ENCODE peak calls at places on chromosomes 1 and 21, in six cellular contexts. J is HepG2, G is suprapubic skin, D is adrenal gland, L is H54, U is K562. A is an unnamed sample.

GRCh38 chr1:243605604-243606003 is 244.4 kb downstream of the AKT3 start:
- DNase-seq in J (no peak), G (no peak), D (no peak), L (no peak), U (no peak), A (no peak)

GRCh38 chr1:58764294-58764978 is 19.4 kb downstream of the JUN start:
- DNase-seq in J (no peak), G (no peak), D (no peak), L (no peak), U (no peak), A (no peak)

GRCh38 chr1:182677393-182678098 is 6.8 kb downstream of the RGS8 start:
- DNase-seq in J (no peak), G (no peak), D (no peak), L (no peak), U (no peak), A (no peak)

GRCh38 chr1:200880212-200880611 is 7.4 kb downstream of the GPR25 start:
- DNase-seq in J (no peak), G (no peak), D (no peak), L (no peak), U (no peak), A (no peak)

GRCh38 chr1:19123837-19124236 is 86.2 kb downstream of the UBR4 start:
- DNase-seq in J (no peak), G (no peak), D (no peak), L (no peak), U (no peak), A (no peak)

GRCh38 chr1:87916965-87917364 is 588.3 kb downstream of the LMO4 start:
- DNase-seq in J (peak), G (no peak), D (no peak), L (no peak), U (no peak), A (no peak)

GRCh38 chr1:59484090-59484489 is 187.2 kb downstream of the FGGY start:
- DNase-seq in J (no peak), G (no peak), D (peak), L (peak), U (no peak), A (no peak)

GRCh38 chr1:51423098-51423821 is 92.9 kb upstream of the TTC39A start:
- DNase-seq in J (no peak), G (no peak), D (peak), L (no peak), U (no peak), A (no peak)

GRCh38 chr1:96880626-96881025 is 159.0 kb downstream of the PTBP2 start:
- DNase-seq in J (no peak), G (no peak), D (no peak), L (no peak), U (no peak), A (no peak)

GRCh38 chr1:185720633-185721272 is 13.4 kb upstream of the HMCN1 start:
- DNase-seq in J (peak), G (no peak), D (no peak), L (no peak), U (no peak), A (peak)

GRCh38 chr1:69711159-69711930 is 143.6 kb downstream of the LRRC7 start:
- DNase-seq in J (no peak), G (no peak), D (no peak), L (no peak), U (no peak), A (no peak)

GRCh38 chr21:46428987-46429710 is 29.5 kb upstream of the DIP2A start:
- DNase-seq in J (no peak), G (no peak), D (no peak), L (no peak), U (no peak), A (no peak)

GRCh38 chr1:113255728-113256347 is 134.5 kb upstream of the MAGI3 start:
- DNase-seq in J (no peak), G (no peak), D (no peak), L (no peak), U (no peak), A (no peak)

GRCh38 chr1:212607206-212607923 is 1.2 kb upstream of the ATF3 start:
- DNase-seq in J (no peak), G (peak), D (peak), L (no peak), U (no peak), A (peak)

GRCh38 chr1:3547055-3548005 is 64.0 kb downstream of the MEGF6 start:
- DNase-seq in J (no peak), G (no peak), D (no peak), L (no peak), U (no peak), A (no peak)

GRCh38 chr1:2411801-2412394 is 466 bp downstream of the PEX10 start:
- DNase-seq in J (no peak), G (peak), D (no peak), L (peak), U (peak), A (no peak)

GRCh38 chr21:34122047-34122446 is 48.7 kb downstream of the MRPS6 start:
- DNase-seq in J (no peak), G (no peak), D (peak), L (no peak), U (no peak), A (no peak)

GRCh38 chr1:116066868-116067563 is 44.2 kb upstream of the MAB21L3 start:
- DNase-seq in J (no peak), G (no peak), D (no peak), L (no peak), U (no peak), A (no peak)

GRCh38 chr1:108830119-108831008 is 26.5 kb downstream of the AKNAD1 start:
- DNase-seq in J (peak), G (peak), D (peak), L (peak), U (peak), A (no peak)

GRCh38 chr1:150410582-150411101 is 46.7 kb downstream of the RPRD2 start:
- DNase-seq in J (peak), G (no peak), D (peak), L (no peak), U (no peak), A (no peak)

GRCh38 chr21:43302769-43303168 is 124.2 kb downstream of the SIK1 start:
- DNase-seq in J (no peak), G (no peak), D (no peak), L (no peak), U (no peak), A (no peak)

GRCh38 chr21:35226960-35227741 is 178.0 kb upstream of the RUNX1 start:
- DNase-seq in J (no peak), G (no peak), D (no peak), L (no peak), U (no peak), A (no peak)

GRCh38 chr1:47745725-47746609 is 251.2 kb downstream of the TRABD2B start:
- DNase-seq in J (no peak), G (no peak), D (no peak), L (no peak), U (no peak), A (no peak)

GRCh38 chr1:74673351-74674111 is at the start of gene ERICH3:
- DNase-seq in J (no peak), G (no peak), D (no peak), L (no peak), U (no peak), A (no peak)

GRCh38 chr1:22728751-22729399 is 18.2 kb downstream of the EPHB2 start:
- DNase-seq in J (no peak), G (no peak), D (no peak), L (no peak), U (no peak), A (no peak)

GRCh38 chr1:15603050-15603965 is 13.9 kb upstream of the DDI2 start:
- DNase-seq in J (peak), G (peak), D (peak), L (peak), U (peak), A (peak)

GRCh38 chr1:113002297-113002696 is 46.3 kb upstream of the SLC16A1 start:
- DNase-seq in J (no peak), G (no peak), D (no peak), L (no peak), U (no peak), A (no peak)

GRCh38 chr1:229110986-229111385 is 159.9 kb upstream of the RAB4A start:
- DNase-seq in J (no peak), G (no peak), D (no peak), L (no peak), U (no peak), A (no peak)

GRCh38 chr1:198858026-198858425 is 219.2 kb downstream of the PTPRC start:
- DNase-seq in J (no peak), G (no peak), D (no peak), L (no peak), U (no peak), A (no peak)

GRCh38 chr1:84272401-84272800 is 29.1 kb upstream of the SAMD13 start:
- DNase-seq in J (no peak), G (no peak), D (no peak), L (no peak), U (no peak), A (no peak)

GRCh38 chr1:46190539-46190938 is 7.7 kb downstream of the POMGNT1 start:
- DNase-seq in J (no peak), G (no peak), D (no peak), L (no peak), U (no peak), A (no peak)

GRCh38 chr1:6794164-6794563 is 8.9 kb downstream of the CAMTA1 start:
- DNase-seq in J (peak), G (no peak), D (no peak), L (no peak), U (no peak), A (peak)

GRCh38 chr1:168083456-168084325 is 53.0 kb downstream of the GPR161 start:
- DNase-seq in J (no peak), G (no peak), D (no peak), L (no peak), U (no peak), A (no peak)

GRCh38 chr1:91708691-91709090 is 177.3 kb downstream of the TGFBR3 start:
- DNase-seq in J (no peak), G (no peak), D (no peak), L (no peak), U (no peak), A (no peak)

GRCh38 chr1:91706140-91706957 is 179.6 kb downstream of the TGFBR3 start:
- DNase-seq in J (no peak), G (no peak), D (no peak), L (no peak), U (peak), A (no peak)

GRCh38 chr1:91707890-91708218 is 178.1 kb downstream of the TGFBR3 start:
- DNase-seq in J (no peak), G (no peak), D (no peak), L (no peak), U (no peak), A (no peak)

GRCh38 chr1:91704746-91705145 is 181.2 kb downstream of the TGFBR3 start:
- DNase-seq in J (no peak), G (no peak), D (peak), L (no peak), U (no peak), A (no peak)

DNA sequence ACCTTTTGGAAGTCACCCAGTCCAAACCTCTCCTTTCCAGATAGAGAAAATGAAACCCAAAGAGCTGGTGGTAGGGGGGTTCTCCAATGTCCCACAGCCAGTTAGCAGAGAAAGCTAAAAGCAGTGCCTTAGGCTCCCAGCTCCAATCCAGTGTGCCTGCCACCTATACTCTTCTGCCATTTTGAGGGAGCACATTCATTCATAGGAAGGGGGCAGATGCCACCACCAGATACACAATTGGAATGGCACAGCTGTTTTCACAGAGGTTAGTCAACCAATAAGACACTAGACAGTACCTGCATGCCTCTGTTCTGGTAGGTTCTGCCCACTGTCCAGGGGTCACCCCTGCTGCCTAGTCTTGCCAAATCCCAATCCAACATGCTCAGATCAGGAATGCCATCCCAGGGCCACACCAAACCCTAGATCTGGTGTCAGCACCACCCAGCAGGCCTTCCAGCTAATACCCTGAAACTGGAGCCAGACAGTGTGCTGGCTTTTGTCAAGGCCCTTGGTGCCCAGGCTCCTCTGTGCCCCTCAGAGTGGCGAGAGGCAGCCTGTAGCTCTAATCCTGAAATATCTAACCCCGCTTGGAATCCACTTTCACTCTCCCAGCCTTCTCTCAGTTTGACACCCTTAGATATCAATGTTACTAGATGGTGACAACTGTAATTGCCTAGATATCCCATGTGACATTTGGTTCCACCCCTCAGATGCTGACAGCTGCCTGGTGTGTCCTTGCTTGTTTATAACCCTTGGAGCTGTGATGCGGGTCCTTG is 178.6 kb downstream of the TGFBR3 start:
- DNase-seq in J (no peak), G (no peak), D (no peak), L (no peak), U (no peak), A (no peak)
- TF ChIP-seq POLR2A in J (no peak), G (no peak), D (no peak), L (no peak), U (no peak), A (no peak)

DNA sequence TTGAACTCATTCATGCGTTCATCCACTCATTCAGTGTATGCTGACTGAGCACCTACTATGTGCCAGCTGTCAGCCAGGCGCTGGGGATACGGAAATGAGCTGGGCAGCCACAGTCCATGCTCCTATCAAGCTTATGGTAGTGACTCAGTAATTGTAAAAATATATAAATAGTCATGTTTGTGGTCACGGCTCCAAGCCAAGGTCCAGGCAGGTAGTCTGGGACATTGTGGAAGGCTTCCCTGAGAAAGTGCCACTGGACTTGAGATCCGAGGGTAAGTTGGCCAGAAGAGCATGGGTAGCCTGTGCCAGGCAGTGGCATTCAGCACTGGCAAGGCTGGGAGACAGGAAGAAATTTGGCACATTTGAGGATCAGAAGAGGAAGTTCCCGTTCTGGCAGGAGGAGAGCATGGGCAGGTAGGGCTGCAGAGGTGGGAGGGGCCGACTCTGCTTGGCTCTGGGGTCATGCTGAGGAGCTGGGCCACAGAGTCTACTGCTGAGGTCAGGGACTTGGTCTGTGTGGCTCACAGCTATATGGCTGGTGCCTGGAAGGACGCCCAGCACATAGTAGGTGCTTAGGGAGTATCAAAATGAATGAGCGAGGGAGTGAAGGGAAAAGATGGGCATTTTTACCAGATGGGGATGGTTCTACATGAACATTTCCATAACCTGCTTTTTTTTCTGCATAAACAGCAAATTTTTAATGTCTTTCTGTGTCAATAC is 6.9 kb downstream of the PTPRF start:
- DNase-seq in J (no peak), G (no peak), D (no peak), L (peak), U (no peak), A (no peak)
- TF ChIP-seq POLR2A in J (no peak), G (no peak), D (no peak), L (no peak), U (no peak), A (no peak)

GRCh38 chr21:44618909-44619308 is 7.0 kb downstream of the KRTAP10-8 start:
- DNase-seq in J (no peak), G (no peak), D (no peak), L (no peak), U (no peak), A (no peak)
- TF ChIP-seq POLR2A in J (no peak), G (no peak), D (no peak), L (no peak), U (no peak), A (no peak)

DNA sequence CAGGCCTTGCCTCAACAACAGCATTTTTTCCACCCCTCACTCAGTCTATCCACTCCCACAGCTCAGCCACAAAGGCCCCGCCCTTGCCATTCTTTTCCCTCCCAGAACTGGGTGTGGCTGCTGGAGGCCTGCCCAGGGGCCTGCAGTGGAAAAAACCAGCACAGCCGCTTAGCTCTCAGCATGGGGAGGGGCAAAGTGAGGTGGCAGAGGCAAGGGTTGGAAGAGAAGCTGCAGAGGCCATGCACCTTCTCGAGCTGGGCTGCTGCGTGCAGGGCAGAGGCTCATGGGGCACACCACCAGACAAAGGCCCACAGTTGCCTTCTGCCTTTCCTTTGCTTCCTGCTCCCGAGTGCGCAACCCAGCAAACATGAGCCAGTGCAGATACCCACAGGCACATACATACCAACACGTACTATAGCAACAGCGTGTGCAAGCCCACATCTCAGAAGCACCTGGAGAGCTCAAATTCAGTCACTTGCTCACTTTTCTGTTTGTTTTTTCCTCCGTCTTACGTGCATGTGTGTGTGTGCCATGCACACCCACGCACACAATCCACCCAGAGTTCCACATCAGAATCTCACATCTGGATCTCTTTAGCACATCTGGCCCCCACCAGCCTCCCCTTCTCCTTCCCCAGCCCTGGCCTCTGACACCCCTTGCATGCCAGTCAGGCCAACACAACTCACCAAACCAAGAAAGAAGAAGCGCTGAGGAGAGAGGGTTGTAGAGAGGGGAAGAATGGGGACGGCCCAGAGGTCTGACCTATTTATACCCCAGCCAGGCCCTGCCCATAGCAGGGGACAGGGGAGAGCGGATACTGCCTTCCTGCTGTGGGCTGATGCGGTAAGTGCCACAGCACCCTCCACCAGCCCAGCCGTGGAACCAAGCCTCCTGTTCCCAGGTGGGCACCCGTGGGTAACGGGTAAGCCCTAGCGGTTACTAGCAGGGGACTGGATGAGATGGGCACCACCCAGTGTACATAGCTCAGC is at the start of gene S100A4:
- DNase-seq in J (peak), G (peak), D (peak), L (no peak), U (peak), A (peak)
- TF ChIP-seq POLR2A in J (peak), G (peak), D (no peak), L (peak), U (no peak), A (peak)

GRCh38 chr1:40450491-40451237 is 388 bp downstream of the ZFP69B start:
- DNase-seq in J (peak), G (no peak), D (peak), L (peak), U (peak), A (peak)

GRCh38 chr1:40451238-40451585 is 936 bp downstream of the ZFP69B start:
- DNase-seq in J (no peak), G (no peak), D (no peak), L (no peak), U (no peak), A (no peak)

GRCh38 chr1:40454873-40455272 is 4.6 kb downstream of the ZFP69B start:
- DNase-seq in J (no peak), G (no peak), D (no peak), L (no peak), U (no peak), A (no peak)

DNA sequence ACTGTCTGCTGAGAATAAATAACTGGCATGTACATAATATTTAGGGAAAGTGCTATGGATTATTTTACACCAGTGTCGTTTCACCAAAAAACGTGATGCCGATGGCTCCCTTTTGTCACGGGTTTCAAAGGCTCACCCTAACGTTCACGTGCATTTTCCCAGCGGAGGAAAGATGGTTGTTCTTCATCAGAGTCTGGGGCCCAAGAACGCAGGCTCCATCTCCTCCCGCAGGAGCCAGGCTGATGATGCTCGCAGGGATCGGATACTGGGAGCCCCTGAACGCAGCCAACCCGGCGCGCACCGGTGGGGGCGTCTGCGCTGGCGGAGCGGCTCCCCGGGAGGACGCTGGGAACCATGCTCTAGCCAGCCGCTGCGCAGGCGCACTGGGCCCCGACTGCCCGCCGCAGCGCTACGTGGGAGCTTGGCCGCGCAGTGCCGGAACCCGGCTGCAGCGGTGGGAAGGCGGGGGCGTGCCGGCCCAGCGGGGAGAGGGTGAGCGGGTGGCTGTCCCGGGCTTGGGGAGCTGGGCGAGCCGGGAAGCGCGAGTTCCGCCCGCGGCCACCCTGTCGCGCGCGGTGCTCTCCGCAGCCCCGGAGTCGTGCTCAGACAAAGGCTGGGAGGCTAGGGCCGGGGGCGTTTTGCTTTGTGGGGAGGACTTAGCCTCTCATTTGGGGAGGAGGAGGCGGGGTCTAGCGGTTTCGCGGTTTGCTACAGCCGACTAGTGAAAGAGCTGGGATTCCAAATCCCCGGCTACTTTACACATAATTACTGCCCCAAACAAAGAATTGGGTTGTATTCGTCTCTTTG is at the start of gene ZFP69B:
- DNase-seq in J (peak), G (peak), D (peak), L (peak), U (peak), A (peak)
- TF ChIP-seq POLR2A in J (peak), G (no peak), D (no peak), L (peak), U (peak), A (peak)

GRCh38 chr1:230147253-230148193 is 80.5 kb downstream of the GALNT2 start:
- DNase-seq in J (no peak), G (no peak), D (no peak), L (no peak), U (no peak), A (no peak)
- TF ChIP-seq POLR2A in J (no peak), G (no peak), D (no peak), L (no peak), U (no peak), A (no peak)

A was measured in erythroblast.